ENCODE peak calls at places on chromosome 20, in five cellular contexts. J, A, E, F and K are unnamed samples.
A peak's percentile ranks its signal among the peaks of the same experiment; 100 is the strongest.

GRCh38 chr20:53691060-53691810 is 97.6 kb upstream of the ZNF217 start:
- DNase-seq in J (no peak), A (no peak), E (no peak), F (no peak), K (peak; percentile 57)

GRCh38 chr20:12305555-12305954 is 387.9 kb downstream of the BTBD3 start:
- DNase-seq in J (no peak), A (no peak), E (no peak), F (no peak), K (no peak)

GRCh38 chr20:37503256-37503927 is 17.7 kb upstream of the NNAT start:
- DNase-seq in J (no peak), A (no peak), E (no peak), F (no peak), K (no peak)

GRCh38 chr20:47711046-47711752 is 74.1 kb downstream of the SULF2 start:
- DNase-seq in J (no peak), A (peak; percentile 71), E (no peak), F (no peak), K (no peak)

GRCh38 chr20:6051505-6051904 is 2.4 kb downstream of the LRRN4 start:
- DNase-seq in J (no peak), A (no peak), E (no peak), F (no peak), K (no peak)

GRCh38 chr20:63106108-63106764 is 99.5 kb upstream of the BHLHE23 start:
- DNase-seq in J (peak; percentile 71), A (peak; percentile 89), E (no peak), F (no peak), K (peak; percentile 56)

GRCh38 chr20:26218301-26218700 is 521.6 kb upstream of the ZNF337 start:
- DNase-seq in J (no peak), A (no peak), E (no peak), F (no peak), K (no peak)

GRCh38 chr20:54174452-54175175 is 828 bp upstream of the CYP24A1 start:
- DNase-seq in J (no peak), A (no peak), E (no peak), F (no peak), K (no peak)

GRCh38 chr20:52682271-52682670 is 289.9 kb upstream of the TSHZ2 start:
- DNase-seq in J (no peak), A (no peak), E (peak; percentile 33), F (no peak), K (no peak)

GRCh38 chr20:44204156-44204831 is 6.3 kb downstream of the OSER1 start:
- DNase-seq in J (no peak), A (no peak), E (no peak), F (no peak), K (peak; percentile 99)

GRCh38 chr20:41249371-41249770 is 68.2 kb downstream of the ZHX3 start:
- DNase-seq in J (peak; percentile 93), A (no peak), E (peak; percentile 53), F (peak; percentile 36), K (peak; percentile 33)

GRCh38 chr20:45835230-45836224 is 1.9 kb downstream of the SNX21 start:
- DNase-seq in J (peak; percentile 85), A (no peak), E (no peak), F (no peak), K (no peak)

GRCh38 chr20:23147964-23148720 is 62.0 kb upstream of the CD93 start:
- DNase-seq in J (peak; percentile 95), A (peak; percentile 54), E (peak; percentile 82), F (peak; percentile 29), K (no peak)

GRCh38 chr20:38833857-38834164 is 28.3 kb downstream of the PPP1R16B start:
- DNase-seq in J (no peak), A (no peak), E (no peak), F (peak; percentile 46), K (no peak)

GRCh38 chr20:62461157-62461556 is 14.6 kb downstream of the GATA5 start:
- DNase-seq in J (no peak), A (peak; percentile 88), E (no peak), F (no peak), K (no peak)

GRCh38 chr20:645318-646106 is 7.5 kb downstream of the SRXN1 start:
- DNase-seq in J (peak; percentile 72), A (peak; percentile 71), E (peak; percentile 59), F (peak; percentile 94), K (no peak)

GRCh38 chr20:35720165-35721123 is 21.2 kb downstream of the ROMO1 start:
- DNase-seq in J (no peak), A (no peak), E (no peak), F (no peak), K (no peak)

DNA sequence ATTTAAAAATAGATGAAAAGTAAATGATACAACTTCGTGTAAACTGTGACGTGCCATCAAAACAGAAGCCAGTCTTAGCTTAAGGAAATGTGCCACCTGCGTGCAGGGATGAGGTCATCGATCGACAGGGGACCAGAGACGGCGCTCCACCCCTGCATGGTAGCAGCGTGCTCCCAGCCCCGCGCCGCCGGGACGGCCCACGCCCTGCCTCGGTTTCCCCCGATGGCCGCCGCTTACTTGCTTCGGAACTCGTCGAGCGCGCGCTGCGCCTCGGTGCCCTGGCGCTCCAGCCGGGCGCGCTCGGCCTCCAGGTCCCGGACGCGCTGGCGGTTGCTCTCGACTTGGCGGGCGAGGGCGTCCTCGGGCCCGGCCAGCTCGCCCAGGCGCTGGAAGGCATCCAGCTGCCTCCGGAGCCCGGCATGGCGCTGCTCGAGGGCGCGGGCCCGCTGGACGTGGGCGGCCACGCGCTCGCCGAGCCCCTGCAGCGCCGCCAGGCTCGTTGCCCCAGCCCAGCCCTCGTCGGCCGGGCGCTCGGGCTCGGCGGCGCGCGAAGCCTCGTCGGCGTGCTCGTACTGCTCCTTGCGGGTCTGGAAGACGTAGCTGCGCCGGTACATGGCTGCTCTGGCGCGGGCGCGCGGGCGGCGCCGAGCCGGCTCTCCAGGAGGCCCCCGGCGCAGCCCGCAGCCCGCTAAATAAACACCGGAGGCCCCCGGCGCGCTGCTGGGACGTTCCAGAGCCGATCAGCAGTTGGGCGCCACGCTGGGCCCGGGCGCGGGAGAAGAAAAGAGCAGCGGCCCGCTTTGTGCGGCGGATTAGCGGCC is at the start of gene BFSP1:
- DNase-seq in J (peak; percentile 73), A (peak; percentile 68), E (peak; percentile 51), F (peak; percentile 60), K (no peak)
- TF ChIP-seq CTCF in J (no peak), A (no peak), E (no peak), F (no peak), K (no peak)

GRCh38 chr20:18031888-18032509 is 25.7 kb downstream of the OVOL2 start:
- DNase-seq in J (no peak), A (no peak), E (no peak), F (no peak), K (no peak)

GRCh38 chr20:18031050-18031449 is 26.7 kb downstream of the OVOL2 start:
- DNase-seq in J (no peak), A (no peak), E (no peak), F (no peak), K (no peak)

GRCh38 chr20:18030020-18030419 is 27.7 kb downstream of the OVOL2 start:
- DNase-seq in J (no peak), A (no peak), E (no peak), F (no peak), K (no peak)

GRCh38 chr20:18034039-18034438 is 23.7 kb downstream of the OVOL2 start:
- DNase-seq in J (no peak), A (no peak), E (no peak), F (no peak), K (no peak)

DNA sequence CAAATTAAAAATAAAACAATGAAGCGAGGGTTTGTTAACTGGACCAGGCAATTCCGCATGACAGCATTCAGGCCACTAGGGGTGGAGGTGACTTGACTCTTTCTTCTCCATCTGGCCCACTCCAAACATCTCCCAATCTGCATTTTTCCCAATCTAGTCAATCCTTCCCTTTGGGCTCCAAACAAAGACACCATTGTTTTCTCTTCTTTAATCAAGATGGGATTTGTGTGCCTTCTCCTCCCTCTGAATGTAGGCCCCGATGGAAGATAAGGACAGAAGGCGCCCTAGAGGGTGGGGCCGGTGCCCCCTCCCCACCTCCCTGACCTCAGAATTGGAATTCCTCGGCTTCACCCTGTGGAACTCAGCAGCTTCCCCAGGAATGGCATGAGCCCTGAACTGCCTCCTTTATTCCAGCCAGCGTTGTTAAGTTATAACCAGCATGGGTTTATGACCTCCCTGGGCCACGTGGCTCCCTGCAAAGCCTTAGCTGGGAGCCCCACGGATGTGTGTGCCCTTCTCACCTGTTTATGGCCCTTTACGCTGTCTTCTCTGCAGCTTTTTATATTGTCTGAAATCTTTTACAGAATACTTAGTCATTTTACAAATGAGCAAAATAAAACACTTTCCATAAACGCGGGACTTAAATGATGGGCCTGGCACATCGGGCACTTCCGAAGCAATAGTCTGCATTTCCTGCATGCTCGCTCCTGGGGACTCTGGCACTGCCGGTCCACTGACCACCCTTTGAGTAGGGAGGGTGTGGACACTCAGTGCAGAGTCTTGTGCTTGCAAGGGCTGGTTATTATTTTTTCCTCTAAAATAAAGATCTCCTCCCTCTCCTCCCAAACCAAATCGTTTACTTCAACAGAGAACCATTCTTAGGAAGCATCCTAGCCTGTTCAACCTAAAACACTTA is 24.5 kb downstream of the OVOL2 start:
- DNase-seq in J (no peak), A (no peak), E (no peak), F (no peak), K (no peak)
- TF ChIP-seq CTCF in J (no peak), A (no peak), E (no peak), F (no peak), K (no peak)

DNA sequence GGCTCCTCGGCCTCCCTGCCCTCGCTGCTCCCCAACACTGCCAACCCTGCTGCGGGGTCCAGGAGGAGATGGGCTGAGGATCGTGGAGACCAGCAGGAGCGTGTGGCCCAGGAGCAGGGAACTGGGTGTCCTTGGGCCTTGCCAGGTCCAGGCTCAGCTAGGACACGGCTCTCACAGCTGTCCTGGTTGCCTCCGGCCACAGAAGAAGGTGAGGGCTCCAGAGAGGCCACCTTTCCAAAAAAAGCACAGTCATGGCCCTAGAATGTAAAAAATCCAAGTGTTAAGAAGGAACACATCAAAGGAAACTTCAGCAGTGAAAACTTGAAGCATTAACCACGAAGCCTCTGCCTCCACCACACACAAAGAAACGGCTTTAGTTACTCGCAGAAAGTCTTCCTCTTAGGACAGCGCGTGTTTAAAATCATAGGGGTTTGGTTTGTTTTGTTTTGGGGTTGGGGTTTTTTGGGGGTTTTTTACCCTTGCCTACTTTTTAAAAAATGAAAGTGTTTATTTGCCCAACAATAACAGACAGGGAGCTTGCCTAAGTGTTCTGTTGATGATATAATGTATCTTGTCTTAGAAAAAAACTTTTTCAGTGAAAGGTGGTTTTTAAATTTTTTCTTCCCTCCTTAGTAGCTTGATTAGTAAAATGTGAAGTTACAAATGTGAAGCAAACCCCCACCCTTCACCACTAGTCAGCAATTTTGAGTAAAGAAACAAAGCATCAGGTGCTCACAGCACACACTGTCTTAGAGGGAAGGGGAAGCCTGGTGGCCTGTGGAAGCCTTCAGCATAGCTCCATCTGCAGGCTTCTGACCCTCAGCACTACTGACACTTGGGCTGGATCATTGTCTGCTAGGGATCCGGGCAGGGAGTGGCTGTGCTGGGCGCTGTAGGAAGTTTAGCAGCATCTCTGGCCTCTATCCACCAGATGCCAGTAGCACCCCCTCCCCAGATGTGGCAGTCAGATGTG is 60.0 kb downstream of the PTPN1 start:
- DNase-seq in J (peak; percentile 64), A (no peak), E (no peak), F (peak; percentile 74), K (no peak)
- TF ChIP-seq CTCF in J (peak; percentile 14), A (no peak), E (peak; percentile 19), F (peak; percentile 53), K (no peak)

GRCh38 chr20:17611540-17612286 is 41.8 kb downstream of the DSTN start:
- DNase-seq in J (peak; percentile 67), A (peak; percentile 72), E (no peak), F (no peak), K (no peak)

GRCh38 chr20:17609978-17610377 is 40.1 kb downstream of the DSTN start:
- DNase-seq in J (peak; percentile 52), A (no peak), E (no peak), F (no peak), K (no peak)

GRCh38 chr20:17612287-17612974 is 42.6 kb downstream of the DSTN start:
- DNase-seq in J (peak; percentile 88), A (no peak), E (no peak), F (no peak), K (no peak)

GRCh38 chr20:17610566-17611289 is 40.9 kb downstream of the DSTN start:
- DNase-seq in J (peak; percentile 70), A (peak; percentile 66), E (no peak), F (peak; percentile 20), K (no peak)

GRCh38 chr20:17611290-17611539 is 41.3 kb downstream of the DSTN start:
- DNase-seq in J (no peak), A (no peak), E (no peak), F (peak; percentile 25), K (no peak)
- TF ChIP-seq CTCF in J (peak; percentile 36), A (peak; percentile 51), E (peak; percentile 41), F (no peak), K (no peak)